ENCODE peak calls at places on chromosomes 3 and 15, in five cellular contexts. R is stomach, Z is ovary, X is HepG2, K is tibial nerve. E is an unnamed sample. For H3K27me3, the result is how much of the 10 kb centered on the place peaks cover.

GRCh38 chr3:65342084-65342683 is 654.4 kb upstream of the ADAMTS9 start:
- DNase-seq in R (peak), X (peak), Z (peak), K (no peak), E (no peak)

GRCh38 chr3:136194409-136195257 is 1.5 kb downstream of the MSL2 start:
- DNase-seq in K (no peak), X (no peak), R (peak), Z (peak), E (no peak)

GRCh38 chr3:115843206-115843605 is 219.9 kb downstream of the GAP43 start:
- DNase-seq in R (no peak), K (no peak), Z (no peak), X (peak), E (no peak)

GRCh38 chr15:98787190-98787589 is 138.9 kb downstream of the IGF1R start:
- DNase-seq in R (no peak), K (no peak), Z (no peak), X (no peak), E (no peak)

GRCh38 chr3:152865675-152866074 is 30.7 kb downstream of the P2RY1 start:
- DNase-seq in K (no peak), X (no peak), Z (no peak), R (no peak), E (no peak)

GRCh38 chr3:61858054-61858453 is 296.7 kb downstream of the PTPRG start:
- DNase-seq in R (no peak), X (no peak), Z (no peak), K (no peak), E (no peak)

GRCh38 chr15:45442497-45443135 is 64.3 kb upstream of the GATM start:
- DNase-seq in X (no peak), Z (no peak), K (no peak), R (no peak), E (no peak)

GRCh38 chr3:170523248-170523647 is 62.6 kb downstream of the SLC7A14 start:
- DNase-seq in X (no peak), Z (no peak), R (no peak), K (no peak), E (no peak)

GRCh38 chr3:45613781-45614180 is 19.2 kb downstream of the LIMD1 start:
- DNase-seq in K (no peak), R (no peak), Z (no peak), X (no peak), E (no peak)

GRCh38 chr3:177618873-177619771 is 421.8 kb upstream of the TBL1XR1 start:
- DNase-seq in R (no peak), K (no peak), Z (no peak), X (no peak), E (no peak)

GRCh38 chr3:195117978-195118581 is 152.9 kb downstream of the XXYLT1 start:
- DNase-seq in K (no peak), Z (no peak), X (no peak), R (peak), E (no peak)

GRCh38 chr3:61053781-61054496 is 197.3 kb downstream of the FHIT start:
- DNase-seq in Z (no peak), R (no peak), K (no peak), X (peak), E (no peak)

GRCh38 chr3:104005815-104006214 is 1360.9 kb upstream of the ALCAM start:
- DNase-seq in Z (no peak), X (peak), K (no peak), R (no peak), E (no peak)

DNA sequence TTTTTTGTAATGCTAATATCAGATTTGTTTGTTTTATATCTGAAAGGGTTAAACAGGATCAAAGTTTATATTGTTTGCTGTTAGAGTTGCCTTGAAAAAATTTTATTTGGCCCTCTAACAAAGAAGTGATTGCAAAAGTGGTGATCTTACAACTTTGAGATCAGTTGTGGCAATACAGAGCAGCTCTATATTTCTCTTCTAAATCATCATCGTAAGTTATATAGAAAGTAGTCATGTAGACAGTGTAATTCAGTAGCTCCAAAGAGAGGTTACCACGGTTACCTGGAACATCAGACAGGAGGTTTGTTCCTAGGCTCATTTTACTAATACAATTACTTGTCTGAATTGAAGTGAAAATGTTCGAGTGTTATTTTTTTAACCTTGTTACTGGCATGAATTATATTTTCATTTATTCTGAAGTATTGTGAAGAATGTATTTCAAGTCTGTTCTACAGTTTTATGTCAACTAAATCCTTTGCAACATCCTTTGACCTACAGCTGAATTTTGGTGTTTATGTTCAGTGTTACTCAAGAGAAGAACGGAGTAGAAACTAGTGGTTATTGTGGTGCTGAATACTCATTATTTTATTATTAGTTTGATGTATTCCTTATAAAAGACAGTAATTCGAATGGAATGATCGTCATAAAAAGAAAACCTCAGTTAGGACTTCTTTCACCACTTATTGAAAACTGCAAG is 214.2 kb downstream of the NAALADL2 start:
- DNase-seq in X (no peak), Z (no peak), K (no peak), R (no peak), E (no peak)
- TF ChIP-seq EP300 in X (no peak), Z (no peak), K (no peak), R (no peak), E (no peak)

GRCh38 chr3:168544097-168544957 is 448.6 kb upstream of the GOLIM4 start:
- DNase-seq in R (no peak), X (no peak), Z (no peak), K (no peak), E (no peak)

GRCh38 chr3:168546707-168547106 is 451.0 kb upstream of the GOLIM4 start:
- DNase-seq in R (no peak), X (no peak), K (no peak), Z (no peak), E (no peak)

GRCh38 chr3:168540726-168541125 is 445.0 kb upstream of the GOLIM4 start:
- DNase-seq in R (no peak), X (no peak), K (no peak), Z (no peak), E (no peak)

GRCh38 chr3:168539909-168540308 is 444.2 kb upstream of the GOLIM4 start:
- DNase-seq in K (no peak), X (no peak), Z (no peak), R (no peak), E (no peak)

GRCh38 chr3:168545591-168545990 is 449.9 kb upstream of the GOLIM4 start:
- DNase-seq in X (no peak), R (no peak), Z (no peak), K (no peak), E (no peak)
- H3K27me3 ChIP-seq in X (under half), R (under half), Z (under half), K (under half), E (under half)

DNA sequence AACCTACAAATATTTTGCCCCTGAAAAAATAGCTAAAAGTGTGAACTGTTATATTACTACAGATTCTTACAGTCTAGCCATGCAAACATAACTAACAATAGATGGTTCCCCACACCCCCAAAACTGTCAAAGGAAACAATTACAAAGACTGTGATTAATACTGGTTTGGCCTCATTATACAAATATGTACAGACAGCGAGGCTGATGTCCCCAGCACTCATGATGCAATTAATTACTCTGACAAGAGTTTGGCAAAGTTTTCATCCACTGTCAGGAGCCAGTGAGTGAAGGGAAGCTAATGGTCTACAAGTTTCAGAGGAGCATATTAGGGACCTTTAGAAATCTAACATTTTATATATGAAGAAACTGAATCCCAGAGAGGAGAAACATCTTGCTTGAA is 61.0 kb downstream of the HMG20A start:
- DNase-seq in Z (no peak), R (no peak), K (no peak), X (no peak), E (no peak)
- TF ChIP-seq EP300 in Z (no peak), R (no peak), K (no peak), X (no peak), E (no peak)

GRCh38 chr15:37109952-37110630 is 9.7 kb upstream of the MEIS2 start:
- DNase-seq in R (no peak), K (no peak), X (no peak), Z (no peak), E (no peak)

GRCh38 chr15:37111427-37111717 is 11.0 kb upstream of the MEIS2 start:
- DNase-seq in Z (no peak), R (no peak), X (no peak), K (no peak), E (no peak)

GRCh38 chr15:37112963-37113362 is 12.6 kb upstream of the MEIS2 start:
- DNase-seq in Z (no peak), X (no peak), R (no peak), K (no peak), E (no peak)

GRCh38 chr15:37109151-37109912 is 9.0 kb upstream of the MEIS2 start:
- DNase-seq in X (no peak), K (no peak), Z (no peak), R (no peak), E (no peak)

DNA sequence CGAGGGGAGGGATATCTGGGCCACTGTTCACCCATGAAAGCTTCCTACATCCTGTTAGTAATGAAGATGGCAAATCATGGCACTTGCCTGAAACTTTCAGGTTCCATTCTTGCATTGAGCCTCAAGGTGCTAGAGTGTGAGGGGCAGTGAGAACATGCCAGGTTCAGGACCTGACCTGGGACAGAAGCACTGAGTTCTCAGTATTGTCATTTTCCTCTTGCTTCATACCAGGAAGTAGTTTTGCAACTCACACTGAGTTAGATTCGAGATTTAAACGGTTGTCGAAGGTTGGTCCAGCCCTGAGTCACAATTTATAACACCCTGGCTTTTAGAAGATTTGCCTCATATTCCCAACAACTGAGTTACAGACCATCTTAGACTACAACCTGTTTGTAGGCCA is 11.8 kb upstream of the MEIS2 start:
- DNase-seq in X (no peak), Z (no peak), R (no peak), K (no peak), E (no peak)
- H3K27me3 ChIP-seq in X (under half), Z (under half), R (under half), K (half or more), E (under half)

DNA sequence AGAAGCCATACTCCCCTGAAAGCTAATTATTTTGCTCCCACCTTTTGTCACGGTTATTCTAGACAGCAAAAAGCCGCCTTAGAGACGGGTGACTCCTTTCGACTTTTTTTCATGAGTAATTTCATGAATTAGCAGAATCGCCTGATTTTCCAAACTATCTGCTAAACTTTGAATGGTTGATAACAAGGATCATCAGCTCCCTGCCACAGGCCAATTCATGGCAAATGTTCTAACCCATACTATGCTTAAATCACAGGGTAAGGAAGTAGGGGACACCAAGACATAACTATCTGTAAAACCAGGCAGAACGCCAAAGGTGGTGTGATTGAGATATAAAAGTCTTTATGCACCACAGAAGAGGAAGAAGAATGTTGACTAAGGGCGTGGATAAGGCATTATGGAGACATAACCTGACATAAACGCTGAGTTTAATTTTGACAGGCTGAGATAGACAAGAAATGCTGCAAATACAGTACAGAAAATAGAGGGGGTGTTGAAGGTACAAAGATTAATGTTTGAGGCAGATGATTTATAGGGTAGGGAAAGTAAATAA is 891 bp upstream of the DMXL2 start:
- DNase-seq in X (no peak), K (no peak), Z (no peak), R (no peak), E (no peak)
- TF ChIP-seq EP300 in X (no peak), K (no peak), Z (no peak), R (no peak), E (no peak)

DNA sequence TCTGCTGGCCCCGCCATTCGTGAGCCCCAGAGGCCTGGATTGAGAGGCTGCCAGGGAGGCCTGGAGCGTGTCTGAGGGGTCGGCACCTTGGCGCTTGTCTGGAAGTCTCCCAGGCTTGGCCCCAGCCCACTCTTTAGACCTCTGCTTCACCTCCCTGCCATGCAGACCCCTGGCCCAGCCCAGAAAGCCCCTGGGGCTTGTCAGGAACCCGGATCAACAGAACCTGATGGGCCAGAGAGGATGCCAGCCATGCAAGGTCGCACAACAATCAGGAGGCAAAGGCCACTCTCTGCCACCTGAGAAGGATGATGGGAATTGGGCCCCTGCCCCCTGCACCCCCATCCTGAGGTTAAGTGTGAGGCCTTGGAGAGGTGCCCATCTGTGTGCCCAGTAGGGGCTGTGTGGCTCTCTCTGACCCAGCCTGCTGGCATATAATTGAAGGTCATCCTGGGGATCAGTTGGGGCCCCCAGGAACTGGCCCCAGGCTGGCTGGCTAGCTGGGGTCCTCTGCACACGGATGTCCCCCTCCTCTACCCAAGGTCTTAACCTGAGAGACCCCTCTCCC is 103.3 kb upstream of the SLC6A6 start:
- DNase-seq in X (no peak), R (no peak), K (no peak), Z (no peak), E (no peak)
- H3K27me3 ChIP-seq in X (under half), R (under half), K (under half), Z (under half), E (under half)

DNA sequence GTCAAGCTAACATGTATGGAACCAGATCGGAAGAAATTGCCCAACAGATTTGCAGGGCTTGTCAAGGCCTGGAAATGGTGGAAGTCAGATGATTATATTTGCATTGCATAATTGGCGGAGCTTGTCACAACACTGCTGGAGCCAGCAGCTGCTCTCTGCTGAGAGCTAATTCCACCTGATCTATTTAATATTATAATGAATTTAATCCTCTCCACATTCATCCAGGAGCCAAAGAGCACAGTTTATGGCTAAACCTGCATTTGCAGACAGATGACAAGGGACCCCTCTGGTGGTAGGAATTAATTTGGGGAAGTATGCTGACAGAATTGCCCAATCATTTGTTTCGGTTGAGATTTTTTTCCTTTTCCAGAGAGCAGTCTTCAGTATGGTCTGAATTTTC is 730.2 kb downstream of the TUSC7 start:
- DNase-seq in K (no peak), R (no peak), Z (no peak), X (peak), E (no peak)
- TF ChIP-seq EP300 in K (peak), R (no peak), Z (no peak), X (no peak), E (no peak)

GRCh38 chr15:47157827-47158226 is 559.5 kb upstream of the SEMA6D start:
- DNase-seq in R (no peak), K (no peak), Z (no peak), X (no peak), E (no peak)
- H3K27me3 ChIP-seq in R (under half), K (under half), Z (under half), X (under half), E (under half)

DNA sequence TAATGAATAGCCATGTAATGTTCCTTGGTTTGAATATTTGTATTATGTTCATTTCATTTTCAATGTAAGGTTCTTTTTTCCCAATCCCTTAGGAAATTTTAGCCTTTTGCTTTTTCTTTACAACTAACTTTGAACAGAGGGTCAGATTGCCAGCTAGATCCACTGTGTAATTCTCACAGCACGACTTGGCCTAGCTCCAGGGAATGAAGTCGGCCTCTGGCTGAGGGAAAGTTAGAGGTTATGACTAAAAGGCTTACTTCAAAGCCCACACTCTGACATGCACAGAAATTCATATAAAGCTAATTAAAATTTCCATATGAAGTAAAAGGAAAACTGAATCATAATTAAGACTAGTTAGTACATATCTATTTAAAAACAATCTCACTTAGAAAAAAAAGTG is 38.7 kb downstream of the ROBO1 start:
- DNase-seq in X (no peak), K (no peak), Z (peak), R (no peak), E (no peak)
- TF ChIP-seq EP300 in X (no peak), K (no peak), Z (no peak), R (no peak), E (no peak)